ENCODE peak calls at places on chromosomes 11 and 22, in four cellular contexts. One of them, this sample, is unnamed.

GRCh38 chr11:119337581-119338317 is 2.9 kb downstream of the C1QTNF5 start:
- DNase-seq in kidney epithelial cell: no peak
- DNase-seq in EL: peak
- DNase-seq in right cardiac atrium: no peak
- DNase-seq in this sample: peak

GRCh38 chr11:83033972-83034672 is 37.6 kb downstream of the RAB30 start:
- DNase-seq in kidney epithelial cell: no peak
- DNase-seq in EL: peak
- DNase-seq in right cardiac atrium: peak
- DNase-seq in this sample: peak

GRCh38 chr11:125886997-125887372 is 483 bp upstream of the HYLS1 start:
- DNase-seq in kidney epithelial cell: no peak
- DNase-seq in EL: peak
- DNase-seq in right cardiac atrium: peak
- DNase-seq in this sample: peak

GRCh38 chr11:2914475-2915195 is 14.6 kb downstream of the PHLDA2 start:
- DNase-seq in kidney epithelial cell: no peak
- DNase-seq in EL: no peak
- DNase-seq in right cardiac atrium: peak
- DNase-seq in this sample: no peak

GRCh38 chr22:24357547-24357946 is 69.9 kb upstream of the ADORA2A start:
- DNase-seq in kidney epithelial cell: no peak
- DNase-seq in EL: peak
- DNase-seq in right cardiac atrium: no peak
- DNase-seq in this sample: no peak

GRCh38 chr22:37627091-37627490 is 12.4 kb upstream of the SH3BP1 start:
- DNase-seq in kidney epithelial cell: no peak
- DNase-seq in EL: no peak
- DNase-seq in right cardiac atrium: no peak
- DNase-seq in this sample: no peak

GRCh38 chr22:20015971-20016733 is 471 bp downstream of the ARVCF start:
- DNase-seq in kidney epithelial cell: no peak
- DNase-seq in EL: peak
- DNase-seq in right cardiac atrium: peak
- DNase-seq in this sample: peak

GRCh38 chr11:9015677-9016076 is 11.9 kb upstream of the NRIP3 start:
- DNase-seq in kidney epithelial cell: peak
- DNase-seq in EL: peak
- DNase-seq in right cardiac atrium: peak
- DNase-seq in this sample: peak

GRCh38 chr11:123299721-123300120 is 104.7 kb upstream of the CLMP start:
- DNase-seq in kidney epithelial cell: no peak
- DNase-seq in EL: no peak
- DNase-seq in right cardiac atrium: no peak
- DNase-seq in this sample: no peak

GRCh38 chr11:2096001-2096918 is 42.9 kb downstream of the IGF2 start:
- DNase-seq in kidney epithelial cell: no peak
- DNase-seq in EL: peak
- DNase-seq in right cardiac atrium: no peak
- DNase-seq in this sample: no peak

GRCh38 chr11:34345012-34345804 is 12.6 kb downstream of the ABTB2 start:
- DNase-seq in kidney epithelial cell: peak
- DNase-seq in EL: peak
- DNase-seq in right cardiac atrium: peak
- DNase-seq in this sample: peak

GRCh38 chr11:65891180-65892136 is 985 bp downstream of the CCDC85B start:
- DNase-seq in kidney epithelial cell: no peak
- DNase-seq in EL: peak
- DNase-seq in right cardiac atrium: peak
- DNase-seq in this sample: peak

GRCh38 chr11:116505466-116506247 is 267.1 kb downstream of the BUD13 start:
- DNase-seq in kidney epithelial cell: no peak
- DNase-seq in EL: no peak
- DNase-seq in right cardiac atrium: no peak
- DNase-seq in this sample: no peak

GRCh38 chr11:110148775-110149744 is 55.9 kb downstream of the ZC3H12C start:
- DNase-seq in kidney epithelial cell: peak
- DNase-seq in EL: peak
- DNase-seq in right cardiac atrium: no peak
- DNase-seq in this sample: no peak

GRCh38 chr11:78255919-78256318 is 67.2 kb downstream of the USP35 start:
- DNase-seq in kidney epithelial cell: no peak
- DNase-seq in EL: no peak
- DNase-seq in right cardiac atrium: no peak
- DNase-seq in this sample: no peak

GRCh38 chr11:61256710-61257482 is 15.9 kb downstream of the PGA5 start:
- DNase-seq in kidney epithelial cell: no peak
- DNase-seq in EL: no peak
- DNase-seq in right cardiac atrium: no peak
- DNase-seq in this sample: no peak

GRCh38 chr11:66438504-66439466 is at the start of gene MRPL11:
- DNase-seq in kidney epithelial cell: peak
- DNase-seq in EL: peak
- DNase-seq in right cardiac atrium: peak
- DNase-seq in this sample: peak

GRCh38 chr22:31097941-31098632 is 9.3 kb downstream of the SELENOM start:
- DNase-seq in kidney epithelial cell: no peak
- DNase-seq in EL: no peak
- DNase-seq in right cardiac atrium: peak
- DNase-seq in this sample: no peak

GRCh38 chr11:65476632-65477270 is 22.1 kb upstream of the MALAT1 start:
- DNase-seq in kidney epithelial cell: no peak
- DNase-seq in EL: peak
- DNase-seq in right cardiac atrium: no peak
- DNase-seq in this sample: peak

This sample was measured in MG63.